ENCODE peak calls at places on chromosomes 5 and 9, in seven cellular contexts. One of them, this sample, is unnamed.

GRCh38 chr9:32525506-32525905 is 490 bp downstream of the RIGI start:
- DNase-seq in Panc1: no peak
- DNase-seq in transverse colon: no peak
- DNase-seq in cardiac fibroblast: peak
- DNase-seq in ascending aorta: no peak
- DNase-seq in astrocyte of the spinal cord: peak
- DNase-seq in A549: no peak
- DNase-seq in this sample: no peak

GRCh38 chr9:91033802-91034201 is 232.2 kb downstream of the SYK start:
- DNase-seq in ascending aorta: no peak
- DNase-seq in A549: peak
- DNase-seq in transverse colon: peak
- DNase-seq in Panc1: no peak
- DNase-seq in astrocyte of the spinal cord: no peak
- DNase-seq in cardiac fibroblast: peak
- DNase-seq in this sample: no peak

GRCh38 chr9:130871395-130872057 is 25.1 kb downstream of the QRFP start:
- DNase-seq in ascending aorta: no peak
- DNase-seq in transverse colon: no peak
- DNase-seq in Panc1: no peak
- DNase-seq in astrocyte of the spinal cord: no peak
- DNase-seq in cardiac fibroblast: no peak
- DNase-seq in A549: no peak
- DNase-seq in this sample: peak

GRCh38 chr5:171661146-171661545 is 124.5 kb upstream of the SMIM23 start:
- DNase-seq in A549: no peak
- DNase-seq in astrocyte of the spinal cord: peak
- DNase-seq in ascending aorta: no peak
- DNase-seq in cardiac fibroblast: no peak
- DNase-seq in Panc1: no peak
- DNase-seq in transverse colon: no peak
- DNase-seq in this sample: no peak

GRCh38 chr9:99299214-99300102 is 77.4 kb downstream of the SEC61B start:
- DNase-seq in astrocyte of the spinal cord: peak
- DNase-seq in A549: peak
- DNase-seq in Panc1: no peak
- DNase-seq in ascending aorta: no peak
- DNase-seq in cardiac fibroblast: peak
- DNase-seq in transverse colon: no peak
- DNase-seq in this sample: no peak

GRCh38 chr5:170886210-170886894 is 24.5 kb downstream of the RANBP17 start:
- DNase-seq in A549: no peak
- DNase-seq in transverse colon: no peak
- DNase-seq in Panc1: no peak
- DNase-seq in astrocyte of the spinal cord: no peak
- DNase-seq in cardiac fibroblast: no peak
- DNase-seq in ascending aorta: no peak
- DNase-seq in this sample: no peak

GRCh38 chr5:132228241-132229035 is 785 bp upstream of the P4HA2 start:
- DNase-seq in ascending aorta: peak
- DNase-seq in cardiac fibroblast: no peak
- DNase-seq in Panc1: no peak
- DNase-seq in astrocyte of the spinal cord: no peak
- DNase-seq in transverse colon: peak
- DNase-seq in A549: no peak
- DNase-seq in this sample: peak

GRCh38 chr5:131530706-131531331 is 104.2 kb downstream of the RAPGEF6 start:
- DNase-seq in A549: no peak
- DNase-seq in cardiac fibroblast: peak
- DNase-seq in transverse colon: no peak
- DNase-seq in ascending aorta: no peak
- DNase-seq in astrocyte of the spinal cord: no peak
- DNase-seq in Panc1: no peak
- DNase-seq in this sample: no peak

GRCh38 chr9:126499911-126500599 is 113.7 kb upstream of the LMX1B start:
- DNase-seq in Panc1: no peak
- DNase-seq in ascending aorta: no peak
- DNase-seq in transverse colon: no peak
- DNase-seq in astrocyte of the spinal cord: no peak
- DNase-seq in cardiac fibroblast: no peak
- DNase-seq in A549: peak
- DNase-seq in this sample: no peak

GRCh38 chr9:110710420-110710819 is 41.8 kb downstream of the MUSK start:
- DNase-seq in cardiac fibroblast: no peak
- DNase-seq in Panc1: no peak
- DNase-seq in transverse colon: no peak
- DNase-seq in A549: no peak
- DNase-seq in astrocyte of the spinal cord: no peak
- DNase-seq in ascending aorta: no peak
- DNase-seq in this sample: no peak

GRCh38 chr5:135441256-135441915 is 5.8 kb downstream of the DCANP1 start:
- DNase-seq in cardiac fibroblast: no peak
- DNase-seq in astrocyte of the spinal cord: no peak
- DNase-seq in A549: no peak
- DNase-seq in transverse colon: no peak
- DNase-seq in ascending aorta: peak
- DNase-seq in Panc1: no peak
- DNase-seq in this sample: peak

GRCh38 chr9:75134495-75134894 is 46.2 kb downstream of the OSTF1 start:
- DNase-seq in transverse colon: no peak
- DNase-seq in cardiac fibroblast: no peak
- DNase-seq in A549: no peak
- DNase-seq in Panc1: no peak
- DNase-seq in ascending aorta: no peak
- DNase-seq in astrocyte of the spinal cord: no peak
- DNase-seq in this sample: no peak

GRCh38 chr5:6712582-6713273 is 504 bp upstream of the TENT4A start:
- DNase-seq in Panc1: peak
- DNase-seq in cardiac fibroblast: peak
- DNase-seq in transverse colon: peak
- DNase-seq in astrocyte of the spinal cord: peak
- DNase-seq in ascending aorta: peak
- DNase-seq in A549: peak
- DNase-seq in this sample: peak

GRCh38 chr5:174910245-174910737 is 185.9 kb downstream of the MSX2 start:
- DNase-seq in transverse colon: peak
- DNase-seq in A549: peak
- DNase-seq in cardiac fibroblast: peak
- DNase-seq in astrocyte of the spinal cord: peak
- DNase-seq in Panc1: peak
- DNase-seq in ascending aorta: peak
- DNase-seq in this sample: peak

GRCh38 chr5:62578540-62578939 is at the start of gene LRRC70:
- DNase-seq in cardiac fibroblast: peak
- DNase-seq in astrocyte of the spinal cord: peak
- DNase-seq in ascending aorta: no peak
- DNase-seq in A549: peak
- DNase-seq in Panc1: no peak
- DNase-seq in transverse colon: no peak
- DNase-seq in this sample: no peak

GRCh38 chr9:106859957-106860715 is 2.8 kb upstream of the ZNF462 start:
- DNase-seq in cardiac fibroblast: peak
- DNase-seq in Panc1: no peak
- DNase-seq in transverse colon: peak
- DNase-seq in ascending aorta: peak
- DNase-seq in A549: peak
- DNase-seq in astrocyte of the spinal cord: peak
- DNase-seq in this sample: peak

GRCh38 chr5:133363807-133364587 is 248.3 kb downstream of the FSTL4 start:
- DNase-seq in transverse colon: no peak
- DNase-seq in A549: no peak
- DNase-seq in ascending aorta: no peak
- DNase-seq in astrocyte of the spinal cord: no peak
- DNase-seq in cardiac fibroblast: no peak
- DNase-seq in Panc1: no peak
- DNase-seq in this sample: no peak

GRCh38 chr5:133366438-133366837 is 245.9 kb downstream of the FSTL4 start:
- DNase-seq in transverse colon: no peak
- DNase-seq in A549: no peak
- DNase-seq in cardiac fibroblast: no peak
- DNase-seq in Panc1: no peak
- DNase-seq in astrocyte of the spinal cord: no peak
- DNase-seq in ascending aorta: no peak
- DNase-seq in this sample: no peak

GRCh38 chr5:133364916-133365315 is 247.4 kb downstream of the FSTL4 start:
- DNase-seq in cardiac fibroblast: no peak
- DNase-seq in Panc1: no peak
- DNase-seq in ascending aorta: no peak
- DNase-seq in A549: no peak
- DNase-seq in astrocyte of the spinal cord: no peak
- DNase-seq in transverse colon: no peak
- DNase-seq in this sample: no peak

GRCh38 chr5:133365738-133366137 is 246.6 kb downstream of the FSTL4 start:
- DNase-seq in ascending aorta: no peak
- DNase-seq in A549: no peak
- DNase-seq in transverse colon: no peak
- DNase-seq in Panc1: no peak
- DNase-seq in astrocyte of the spinal cord: no peak
- DNase-seq in cardiac fibroblast: no peak
- DNase-seq in this sample: no peak

DNA sequence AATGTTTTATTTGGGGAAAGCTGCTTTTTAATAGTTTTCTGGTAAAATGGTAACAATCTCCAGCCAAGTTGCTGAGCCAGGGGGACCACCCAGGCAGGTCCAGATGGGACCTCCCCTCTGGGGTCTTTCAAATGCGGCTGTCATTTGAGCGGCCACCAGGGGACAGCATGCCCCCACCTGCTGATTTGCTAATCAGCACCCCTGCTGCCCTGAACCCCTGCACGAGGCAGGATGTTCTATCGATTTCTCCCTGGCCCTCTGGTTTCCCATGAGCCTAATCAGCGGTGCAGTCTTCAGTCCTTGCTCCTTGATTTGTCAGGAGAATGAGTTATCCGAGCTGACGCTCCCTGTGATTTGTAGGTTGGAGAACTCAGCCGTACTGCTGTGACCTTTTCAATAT is 247.0 kb downstream of the FSTL4 start:
- DNase-seq in ascending aorta: no peak
- DNase-seq in transverse colon: no peak
- DNase-seq in astrocyte of the spinal cord: no peak
- DNase-seq in cardiac fibroblast: no peak
- DNase-seq in Panc1: no peak
- DNase-seq in A549: no peak
- DNase-seq in this sample: no peak
- TF ChIP-seq CTCF in ascending aorta: no peak
- TF ChIP-seq CTCF in transverse colon: no peak
- TF ChIP-seq CTCF in astrocyte of the spinal cord: peak
- TF ChIP-seq CTCF in cardiac fibroblast: peak
- TF ChIP-seq CTCF in Panc1: peak
- TF ChIP-seq CTCF in A549: peak
- TF ChIP-seq CTCF in this sample: peak

DNA sequence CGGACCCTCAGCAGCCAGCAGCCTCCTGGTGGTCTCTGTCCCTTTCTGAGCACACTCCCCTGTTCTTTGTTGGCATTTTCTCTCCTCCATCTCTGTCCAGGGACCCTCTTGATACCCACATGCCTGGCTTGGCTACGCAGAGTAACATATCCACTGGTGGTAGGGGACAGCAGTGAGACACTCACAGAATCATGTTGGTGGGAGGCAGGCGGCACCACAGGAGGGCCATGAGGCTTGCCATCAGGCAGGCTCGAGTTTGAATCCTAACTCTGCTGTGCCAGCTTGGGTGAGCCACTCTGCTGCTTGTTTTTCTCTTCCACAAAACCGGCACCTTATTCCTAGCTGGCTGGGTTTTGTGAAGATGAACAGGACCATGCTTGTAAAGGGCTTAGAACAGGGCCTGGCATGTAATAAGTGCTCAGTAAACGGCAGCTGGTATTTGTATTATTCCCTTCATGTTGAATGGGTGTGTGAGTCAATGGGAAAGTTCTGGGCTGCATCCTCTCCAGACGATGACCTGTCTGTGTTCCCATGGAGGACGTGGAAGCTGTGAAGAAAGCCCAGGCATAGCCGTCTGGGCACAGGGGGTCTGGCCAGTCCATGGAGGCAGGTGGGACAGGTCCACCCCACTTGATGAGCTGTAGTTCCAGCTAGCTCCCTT is 2.3 kb downstream of the COL27A1 start:
- DNase-seq in ascending aorta: no peak
- DNase-seq in astrocyte of the spinal cord: peak
- DNase-seq in Panc1: no peak
- DNase-seq in transverse colon: no peak
- DNase-seq in cardiac fibroblast: peak
- DNase-seq in A549: no peak
- DNase-seq in this sample: no peak
- H3K4me3 ChIP-seq in ascending aorta: no peak
- H3K4me3 ChIP-seq in astrocyte of the spinal cord: no peak
- H3K4me3 ChIP-seq in Panc1: no peak
- H3K4me3 ChIP-seq in transverse colon: no peak
- H3K4me3 ChIP-seq in cardiac fibroblast: no peak
- H3K4me3 ChIP-seq in A549: no peak
- H3K4me3 ChIP-seq in this sample: no peak

DNA sequence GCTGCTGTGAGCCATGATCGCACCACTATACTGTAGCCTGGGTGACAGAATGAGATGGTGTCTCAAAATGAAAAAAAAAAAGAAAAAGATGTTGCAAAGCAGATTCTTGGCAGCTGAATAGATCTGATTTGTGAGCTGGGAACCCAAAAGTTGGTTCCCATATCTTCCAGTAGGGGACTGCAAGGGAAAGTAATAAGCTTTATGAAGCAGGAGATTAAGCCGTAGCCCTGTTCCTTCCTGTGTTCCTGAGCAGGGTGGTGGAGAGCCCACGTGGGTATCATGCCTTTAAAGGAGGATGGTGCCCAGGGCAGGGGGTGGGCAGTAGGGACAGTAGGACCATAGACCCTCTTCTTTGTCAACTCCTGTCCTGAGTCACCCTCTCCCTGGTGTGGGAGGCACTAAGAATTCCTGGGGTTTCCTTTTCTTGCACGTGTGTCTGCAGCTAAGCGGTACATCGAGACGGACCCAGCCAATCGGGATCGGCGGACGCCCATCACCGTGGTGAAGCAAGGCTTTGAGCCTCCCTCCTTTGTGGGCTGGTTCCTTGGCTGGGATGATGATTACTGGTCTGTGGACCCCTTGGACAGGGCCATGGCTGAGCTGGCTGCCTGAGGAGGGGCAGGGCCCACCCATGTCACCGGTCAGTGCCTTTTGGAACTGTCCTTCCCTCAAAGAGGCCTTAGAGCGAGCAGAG is 37.9 kb downstream of the STOM start:
- DNase-seq in astrocyte of the spinal cord: no peak
- DNase-seq in Panc1: no peak
- DNase-seq in cardiac fibroblast: peak
- DNase-seq in transverse colon: no peak
- DNase-seq in ascending aorta: no peak
- DNase-seq in A549: peak
- DNase-seq in this sample: no peak
- TF ChIP-seq CTCF in astrocyte of the spinal cord: peak
- TF ChIP-seq CTCF in Panc1: no peak
- TF ChIP-seq CTCF in cardiac fibroblast: peak
- TF ChIP-seq CTCF in transverse colon: peak
- TF ChIP-seq CTCF in ascending aorta: peak
- TF ChIP-seq CTCF in A549: peak
- TF ChIP-seq CTCF in this sample: peak

DNA sequence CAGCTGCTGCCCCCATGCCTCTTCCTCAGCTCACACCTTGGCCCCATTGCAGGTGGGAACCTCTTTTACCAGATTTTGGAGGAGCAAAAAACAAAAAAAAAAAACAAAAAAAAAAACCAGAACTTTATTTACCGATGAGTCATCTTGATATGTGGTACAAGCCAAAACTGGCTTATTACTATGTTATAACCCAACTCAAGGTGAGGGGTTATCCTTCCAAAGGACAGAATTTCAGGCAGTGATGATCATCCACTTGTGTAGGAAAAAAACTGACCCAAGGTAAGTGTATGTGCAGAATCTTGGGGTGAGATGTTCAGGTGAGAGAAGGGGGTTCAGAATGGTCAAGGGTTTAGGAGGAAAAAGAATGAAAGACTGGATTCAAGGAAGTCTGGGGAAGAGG is 142.6 kb upstream of the FST start:
- DNase-seq in Panc1: no peak
- DNase-seq in A549: no peak
- DNase-seq in cardiac fibroblast: no peak
- DNase-seq in astrocyte of the spinal cord: no peak
- DNase-seq in transverse colon: no peak
- DNase-seq in ascending aorta: no peak
- DNase-seq in this sample: no peak
- H3K4me3 ChIP-seq in Panc1: no peak
- H3K4me3 ChIP-seq in A549: no peak
- H3K4me3 ChIP-seq in cardiac fibroblast: no peak
- H3K4me3 ChIP-seq in astrocyte of the spinal cord: no peak
- H3K4me3 ChIP-seq in transverse colon: no peak
- H3K4me3 ChIP-seq in ascending aorta: no peak
- H3K4me3 ChIP-seq in this sample: no peak

This sample was measured in upper lobe of right lung.